ENCODE peak calls at places on chromosomes 16 and 17, in ten cellular contexts. V is heart right ventricle, R is BJ, W is cardiac muscle cell, Z is epithelial cell of esophagus, X is mammary epithelial cell, Q is pancreas, Y is neural crest cell, H is AG04450, B is ascending aorta. F is an unnamed sample.

GRCh38 chr17:44894642-44895041 is 4.6 kb downstream of the EFTUD2 start:
- DNase-seq in H (no peak), Q (no peak), V (no peak), W (no peak), B (no peak), R (no peak), Z (no peak), Y (no peak), X (no peak), F (no peak)

GRCh38 chr16:8788578-8789172 is 8.8 kb downstream of the TMEM186 start:
- DNase-seq in R (no peak), Z (no peak), V (no peak), W (no peak), H (no peak), B (no peak), X (no peak), Y (no peak), Q (no peak), F (no peak)

GRCh38 chr16:69366431-69366830 is 14.8 kb upstream of the TMED6 start:
- DNase-seq in X (no peak), R (no peak), Q (no peak), H (no peak), B (no peak), Z (no peak), V (no peak), W (no peak), Y (no peak), F (no peak)

GRCh38 chr16:3623642-3624041 is 12.2 kb upstream of the SLX4 start:
- DNase-seq in Y (no peak), Z (no peak), H (no peak), W (no peak), B (no peak), Q (no peak), R (no peak), V (no peak), X (no peak), F (no peak)

GRCh38 chr17:49861150-49861884 is 13.4 kb upstream of the TAC4 start:
- DNase-seq in W (peak), B (no peak), R (no peak), H (no peak), X (peak), V (no peak), Z (peak), Q (no peak), Y (peak), F (no peak)

GRCh38 chr17:48634446-48635208 is 8.5 kb upstream of the HOXB9 start:
- DNase-seq in B (no peak), V (no peak), H (no peak), X (no peak), W (no peak), Q (no peak), Z (no peak), Y (no peak), R (no peak), F (no peak)

GRCh38 chr17:19317359-19318095 is 45.0 kb downstream of the B9D1 start:
- DNase-seq in Z (no peak), B (no peak), V (peak), Y (peak), Q (no peak), R (no peak), X (no peak), H (peak), W (peak), F (no peak)

GRCh38 chr16:3718019-3718391 is 681 bp upstream of the TRAP1 start:
- DNase-seq in V (no peak), X (no peak), R (no peak), B (no peak), H (no peak), Z (no peak), W (no peak), Q (no peak), Y (no peak), F (no peak)

GRCh38 chr17:68595986-68596385 is 5.2 kb downstream of the FAM20A start:
- DNase-seq in V (no peak), R (no peak), Y (no peak), W (no peak), Q (no peak), H (no peak), X (no peak), Z (no peak), B (no peak), F (no peak)

GRCh38 chr17:59505610-59506276 is 59.7 kb upstream of the DHX40 start:
- DNase-seq in X (peak), B (no peak), Z (peak), Y (no peak), R (no peak), Q (no peak), W (no peak), V (no peak), H (no peak), F (no peak)

GRCh38 chr16:25614836-25615235 is 76.9 kb upstream of the HS3ST4 start:
- DNase-seq in Y (no peak), V (no peak), X (no peak), Q (no peak), R (no peak), Z (no peak), H (no peak), W (no peak), B (no peak), F (no peak)

GRCh38 chr17:48153711-48154642 is 46.4 kb downstream of the SNX11 start:
- DNase-seq in X (no peak), R (no peak), W (peak), H (peak), Z (peak), Y (peak), B (no peak), V (no peak), Q (peak), F (no peak)

GRCh38 chr16:3971261-3971660 is 90.7 kb upstream of the CREBBP start:
- DNase-seq in R (peak), Y (no peak), W (no peak), X (no peak), H (peak), V (no peak), Z (peak), B (no peak), Q (no peak), F (no peak)

GRCh38 chr17:28763804-28764266 is 20.0 kb downstream of the TRAF4 start:
- DNase-seq in Q (peak), Z (peak), V (no peak), X (peak), Y (peak), B (peak), W (peak), R (no peak), H (peak), F (no peak)

GRCh38 chr17:78532311-78532710 is 44.9 kb downstream of the DNAH17 start:
- DNase-seq in R (no peak), Q (no peak), Z (no peak), H (no peak), W (no peak), Y (no peak), B (no peak), X (no peak), V (no peak), F (no peak)

GRCh38 chr16:79899316-79900110 is 299.0 kb upstream of the MAF start:
- DNase-seq in B (no peak), X (no peak), W (no peak), Q (no peak), Y (no peak), H (no peak), R (no peak), V (no peak), Z (peak), F (no peak)

GRCh38 chr17:57861000-57861736 is 11.3 kb upstream of the MRPS23 start:
- DNase-seq in V (peak), X (no peak), H (no peak), Q (peak), R (no peak), Z (peak), Y (no peak), W (no peak), B (peak), F (no peak)

GRCh38 chr16:4461250-4462085 is 13.0 kb downstream of the NMRAL1 start:
- DNase-seq in B (no peak), X (no peak), W (peak), Y (peak), Z (no peak), R (no peak), V (no peak), H (no peak), Q (no peak), F (no peak)

GRCh38 chr17:2655526-2655925 is 56.0 kb downstream of the CLUH start:
- DNase-seq in Q (no peak), X (no peak), H (no peak), V (no peak), Z (no peak), R (no peak), W (no peak), B (no peak), Y (no peak), F (no peak)

GRCh38 chr16:54503011-54503410 is 216.4 kb upstream of the IRX3 start:
- DNase-seq in Q (no peak), Z (no peak), R (no peak), Y (no peak), X (no peak), V (peak), H (no peak), B (no peak), W (peak), F (no peak)

GRCh38 chr17:74544991-74545441 is 899 bp downstream of the CD300C start:
- DNase-seq in Z (no peak), H (no peak), V (no peak), W (no peak), Y (no peak), B (no peak), Q (no peak), X (no peak), R (no peak), F (no peak)

GRCh38 chr17:83064021-83064731 is 15.2 kb upstream of the METRNL start:
- DNase-seq in H (no peak), B (peak), Z (no peak), R (no peak), V (no peak), Y (no peak), W (no peak), X (no peak), Q (peak), F (peak)

GRCh38 chr17:71802663-71803062 is 318.2 kb upstream of the SOX9 start:
- DNase-seq in V (no peak), Y (no peak), Z (no peak), Q (peak), R (no peak), X (no peak), H (no peak), W (no peak), B (no peak), F (no peak)

GRCh38 chr16:72530434-72530833 is 358.5 kb upstream of the PMFBP1 start:
- DNase-seq in W (no peak), V (no peak), Q (no peak), X (peak), Y (no peak), H (no peak), R (no peak), B (no peak), Z (peak), F (no peak)

GRCh38 chr16:50167603-50168002 is 14.5 kb downstream of the TENT4B start:
- DNase-seq in Q (no peak), W (no peak), Z (no peak), X (no peak), V (no peak), B (no peak), H (no peak), R (no peak), Y (no peak), F (no peak)

GRCh38 chr16:73056383-73056782 is 8.5 kb upstream of the ZFHX3 start:
- DNase-seq in V (no peak), B (no peak), H (no peak), R (no peak), X (no peak), Y (no peak), W (no peak), Z (no peak), Q (no peak), F (no peak)

GRCh38 chr16:47213761-47214440 is 70.2 kb upstream of the NETO2 start:
- DNase-seq in B (no peak), X (peak), R (no peak), H (no peak), Z (peak), W (no peak), Q (no peak), V (no peak), Y (no peak), F (no peak)

GRCh38 chr16:69039333-69039941 is 66.0 kb upstream of the HAS3 start:
- DNase-seq in Y (no peak), R (no peak), B (no peak), V (no peak), Q (no peak), Z (peak), X (no peak), W (no peak), H (no peak), F (no peak)

GRCh38 chr16:81128726-81129524 is 32.7 kb upstream of the GCSH start:
- DNase-seq in B (no peak), X (no peak), R (no peak), Y (no peak), Q (no peak), W (no peak), H (no peak), Z (no peak), V (no peak), F (no peak)

GRCh38 chr17:48011405-48012150 is 26.0 kb downstream of the COPZ2 start:
- DNase-seq in B (no peak), X (peak), Q (no peak), V (no peak), R (no peak), Y (no peak), W (peak), Z (peak), H (no peak), F (no peak)

GRCh38 chr16:69286941-69287713 is 24.0 kb upstream of the VPS4A start:
- DNase-seq in V (peak), H (peak), Q (peak), Z (peak), W (peak), X (peak), B (peak), Y (peak), R (no peak), F (no peak)

GRCh38 chr17:76267051-76267576 is 2.0 kb downstream of the UBALD2 start:
- DNase-seq in W (no peak), H (no peak), X (no peak), B (no peak), Z (no peak), Y (no peak), Q (no peak), V (no peak), R (no peak), F (no peak)

GRCh38 chr17:75892556-75893224 is 4.1 kb downstream of the TRIM65 start:
- DNase-seq in Q (no peak), B (no peak), X (no peak), W (no peak), Z (no peak), Y (no peak), R (no peak), H (no peak), V (no peak), F (no peak)

DNA sequence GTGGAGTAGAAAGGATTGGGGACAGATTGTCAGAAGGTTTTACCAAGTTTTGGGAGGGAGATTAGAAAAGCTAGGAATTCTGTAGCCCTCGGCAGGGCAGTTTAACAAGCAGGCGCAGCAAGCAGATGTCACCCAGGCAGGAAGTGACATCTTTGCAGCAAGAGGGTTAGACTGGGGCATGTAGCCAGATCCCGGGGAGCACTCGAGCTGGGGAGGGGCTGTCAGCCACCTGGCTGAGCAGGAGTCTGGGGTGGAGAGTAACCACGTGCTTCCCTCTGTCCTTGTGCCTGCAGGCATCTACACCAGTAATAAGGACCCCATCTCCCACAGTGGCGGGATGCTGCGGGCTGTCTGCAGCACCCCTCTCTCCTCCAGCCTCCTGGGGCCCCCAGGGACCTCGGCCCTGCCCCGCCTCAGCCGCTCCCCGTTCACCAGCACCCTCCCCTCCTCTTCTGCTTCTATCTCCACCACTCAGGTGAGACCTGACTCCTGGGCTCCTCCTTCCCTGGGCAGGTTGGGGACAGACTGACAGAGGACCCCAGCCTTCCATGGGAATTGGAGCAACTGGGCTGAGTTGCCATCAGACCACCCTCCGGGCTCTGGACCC is 12.2 kb downstream of the MLLT6 start:
- DNase-seq in Y (no peak), X (no peak), Z (no peak), H (no peak), Q (no peak), V (no peak), W (no peak), B (no peak), R (no peak), F (no peak)
- TF ChIP-seq CTCF in Y (no peak), X (no peak), Z (no peak), H (no peak), Q (no peak), V (no peak), W (no peak), B (no peak), R (no peak), F (no peak)

GRCh38 chr17:1067282-1067956 is 70.5 kb downstream of the TIMM22 start:
- DNase-seq in Y (no peak), Q (no peak), W (no peak), X (peak), H (no peak), R (no peak), Z (peak), V (peak), B (no peak), F (no peak)
- TF ChIP-seq CTCF in Y (no peak), Q (no peak), W (no peak), X (no peak), H (no peak), R (no peak), Z (no peak), V (no peak), B (no peak), F (no peak)

GRCh38 chr17:35879748-35880654 is at the start of gene CCL5:
- DNase-seq in Q (no peak), Y (no peak), X (peak), Z (peak), H (no peak), R (no peak), W (no peak), V (no peak), B (no peak), F (no peak)
- TF ChIP-seq CTCF in Q (no peak), Y (no peak), X (no peak), Z (no peak), H (no peak), R (no peak), W (no peak), V (no peak), B (no peak), F (no peak)

GRCh38 chr16:83878838-83879237 is 20.1 kb upstream of the MLYCD start:
- DNase-seq in B (no peak), Q (no peak), W (peak), H (peak), Z (peak), V (no peak), X (peak), R (no peak), Y (peak), F (no peak)
- TF ChIP-seq CTCF in B (peak), Q (peak), W (peak), H (peak), Z (peak), V (peak), X (peak), R (peak), Y (peak), F (peak)

DNA sequence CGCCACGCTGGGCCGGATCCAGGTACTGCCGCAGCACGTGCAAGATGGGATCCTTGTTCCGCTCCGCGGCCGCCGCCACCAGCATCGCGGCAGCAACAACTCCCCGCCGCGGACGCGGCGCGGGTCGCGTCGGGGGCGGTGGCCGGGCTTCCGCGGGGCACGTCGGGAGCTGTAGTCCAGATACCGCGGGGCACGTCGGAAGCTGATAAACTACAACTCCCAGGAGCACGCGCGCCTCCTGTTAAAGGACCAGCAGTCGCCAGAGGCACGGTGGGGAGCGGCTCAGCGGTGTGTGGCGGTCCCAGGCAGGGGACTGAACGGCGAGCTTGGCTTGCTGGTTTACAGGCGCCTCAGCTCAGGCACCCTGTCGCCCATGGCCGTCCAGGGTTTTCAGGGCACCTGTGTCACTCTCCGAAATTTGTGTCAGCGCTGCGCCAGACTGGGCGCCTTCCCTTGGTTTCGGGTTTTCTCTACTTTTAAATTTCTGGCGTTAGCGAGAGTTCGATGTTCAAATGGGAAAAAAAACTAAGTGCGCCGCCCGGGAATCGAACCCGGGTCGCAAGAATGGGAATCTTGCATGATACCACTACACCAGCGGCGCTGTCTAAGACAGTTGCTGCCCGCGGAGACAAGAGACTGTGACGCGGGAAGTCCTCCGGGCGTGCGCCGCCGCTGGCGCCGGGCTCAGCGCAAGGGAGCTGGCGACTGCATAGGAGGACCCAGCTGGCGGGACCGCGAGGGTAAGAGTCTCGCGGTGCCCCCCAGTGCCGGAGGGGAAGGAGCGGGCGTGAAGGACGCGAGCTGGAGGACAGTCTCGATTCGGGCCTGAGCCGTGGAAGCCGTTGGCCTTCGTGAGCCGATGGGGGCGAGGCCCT is at the start of gene METTL26:
- DNase-seq in X (peak), W (peak), R (peak), B (peak), V (peak), H (peak), Q (peak), Y (peak), Z (peak), F (peak)
- TF ChIP-seq CTCF in X (no peak), W (no peak), R (no peak), B (no peak), V (no peak), H (no peak), Q (no peak), Y (no peak), Z (no peak), F (no peak)

F was measured in mesothelial cell of epicardium.